ENCODE peak calls at places on chromosomes 16 and 17, in five cellular contexts. C is NCI-H146, L is HuH-7, T is hypothalamus, Q is NCI-H1105. U is an unnamed sample.

GRCh38 chr16:77171750-77172635 is 19.0 kb upstream of the MON1B start:
- DNase-seq in C (peak; percentile 62), L (peak; percentile 28), T (peak; percentile 17), Q (peak; percentile 42), U (peak; percentile 41)

GRCh38 chr17:50268632-50269287 is 5.5 kb upstream of the TMEM92 start:
- DNase-seq in C (no peak), L (peak; percentile 7), T (no peak), Q (no peak), U (no peak)

GRCh38 chr16:54177052-54177856 is 109.3 kb downstream of the IRX3 start:
- DNase-seq in C (no peak), L (no peak), T (no peak), Q (no peak), U (no peak)

GRCh38 chr17:68749742-68750562 is 148.8 kb upstream of the FAM20A start:
- DNase-seq in C (no peak), L (no peak), T (no peak), Q (no peak), U (no peak)

GRCh38 chr16:31010539-31010938 is at the start of gene STX1B:
- DNase-seq in C (peak; percentile 89), L (peak; percentile 48), T (peak; percentile 72), Q (peak; percentile 77), U (peak; percentile 71)

GRCh38 chr17:66726846-66727245 is 108.1 kb upstream of the CACNG5 start:
- DNase-seq in C (no peak), L (no peak), T (no peak), Q (no peak), U (no peak)

GRCh38 chr16:86065711-86066110 is 166.7 kb downstream of the IRF8 start:
- DNase-seq in C (no peak), L (no peak), T (no peak), Q (no peak), U (no peak)

GRCh38 chr17:16419074-16419928 is 3.9 kb downstream of the TRPV2 start:
- DNase-seq in C (no peak), L (no peak), T (no peak), Q (no peak), U (peak; percentile 95)

GRCh38 chr17:60305141-60305540 is 86.8 kb downstream of the USP32 start:
- DNase-seq in C (no peak), L (no peak), T (no peak), Q (no peak), U (no peak)

GRCh38 chr17:78421534-78422266 is 43.3 kb downstream of the PGS1 start:
- DNase-seq in C (peak; percentile 56), L (peak; percentile 96), T (peak; percentile 52), Q (peak; percentile 30), U (peak; percentile 75)

GRCh38 chr16:35560637-35560984 is 2101.2 kb downstream of the TP53TG3F start:
- DNase-seq in C (no peak), L (no peak), T (no peak), Q (no peak), U (no peak)

GRCh38 chr16:90077757-90078593 is 844 bp upstream of the PRDM7 start:
- DNase-seq in C (peak; percentile 60), L (peak; percentile 9), T (peak; percentile 30), Q (no peak), U (peak; percentile 92)

GRCh38 chr17:18224428-18225120 is 861 bp upstream of the LLGL1 start:
- DNase-seq in C (no peak), L (no peak), T (no peak), Q (no peak), U (no peak)

GRCh38 chr16:49362230-49362629 is 11.4 kb upstream of the C16orf78 start:
- DNase-seq in C (no peak), L (no peak), T (no peak), Q (no peak), U (no peak)

GRCh38 chr17:27559996-27560481 is 70.9 kb upstream of the LGALS9 start:
- DNase-seq in C (peak; percentile 10), L (no peak), T (peak; percentile 34), Q (peak; percentile 37), U (peak; percentile 35)

GRCh38 chr17:4846635-4847390 is 13.7 kb downstream of the MINK1 start:
- DNase-seq in C (no peak), L (no peak), T (no peak), Q (no peak), U (no peak)

GRCh38 chr17:55577687-55578086 is 66.4 kb upstream of the SMIM36 start:
- DNase-seq in C (no peak), L (no peak), T (no peak), Q (no peak), U (peak; percentile 65)

U was measured in NCI-H1417.